ENCODE peak calls at places on chromosomes 5 and 9, in nine cellular contexts. K is frontal cortex; Q is RWPE1; R is GOT3; U is Daoy; N is activated T-cell treated with anti-CD3 and anti-CD28 coated beads, Interleukin-2, amount 50 U/mL, for 72 hours; E is T1000; I is stimulated activated CD4-positive, alpha-beta T cell treated with anti-CD3 and anti-CD28 coated beads, Interleukin-4, amount 100 ng/mL, for 4 hours; P is fibroblast of lung. F is an unnamed sample.

GRCh38 chr9:135343733-135344522 is 135.7 kb upstream of the PPP1R26 start:
- DNase-seq in K (peak; percentile 65), Q (peak; percentile 75), R (no peak), U (peak; percentile 70), N (peak; percentile 57), E (no peak), I (no peak), P (peak; percentile 4), F (no peak)

GRCh38 chr5:14242871-14243383 is 99.8 kb downstream of the TRIO start:
- DNase-seq in K (no peak), Q (no peak), R (no peak), U (no peak), N (no peak), E (no peak), I (no peak), P (no peak), F (no peak)

GRCh38 chr9:81535542-81536241 is 153.7 kb downstream of the TLE1 start:
- DNase-seq in K (no peak), Q (peak; percentile 79), R (no peak), U (peak; percentile 56), N (no peak), E (no peak), I (no peak), P (peak; percentile 84), F (no peak)

GRCh38 chr9:77488439-77489126 is 159.5 kb downstream of the GNA14 start:
- DNase-seq in K (no peak), Q (peak; percentile 30), R (no peak), U (no peak), N (no peak), E (no peak), I (no peak), P (no peak), F (no peak)

GRCh38 chr5:150317048-150318003 is 14.6 kb upstream of the ARSI start:
- DNase-seq in K (no peak), Q (peak; percentile 98), R (peak; percentile 92), U (peak; percentile 99), N (peak; percentile 19), E (peak; percentile 80), I (peak; percentile 5), P (peak; percentile 97), F (peak; percentile 77)

GRCh38 chr9:128921881-128922763 is 1.3 kb downstream of the PHYHD1 start:
- DNase-seq in K (no peak), Q (no peak), R (no peak), U (no peak), N (peak; percentile 27), E (no peak), I (no peak), P (peak; percentile 33), F (no peak)

GRCh38 chr5:43256261-43256966 is 56.8 kb downstream of the HMGCS1 start:
- DNase-seq in K (no peak), Q (no peak), R (no peak), U (no peak), N (no peak), E (no peak), I (no peak), P (no peak), F (no peak)

GRCh38 chr9:115034801-115035200 is 83.2 kb downstream of the TNC start:
- DNase-seq in K (no peak), Q (peak; percentile 74), R (no peak), U (peak; percentile 65), N (no peak), E (no peak), I (no peak), P (peak; percentile 96), F (peak; percentile 43)

GRCh38 chr5:127060470-127060985 is 12.8 kb downstream of the C5orf63 start:
- DNase-seq in K (no peak), Q (no peak), R (no peak), U (no peak), N (peak; percentile 8), E (no peak), I (no peak), P (peak; percentile 34), F (no peak)

GRCh38 chr5:83864652-83865051 is 144.0 kb upstream of the HAPLN1 start:
- DNase-seq in K (no peak), Q (no peak), R (no peak), U (no peak), N (no peak), E (no peak), I (no peak), P (no peak), F (no peak)

GRCh38 chr5:124873189-124873588 is 126.8 kb upstream of the ZNF608 start:
- DNase-seq in K (no peak), Q (no peak), R (no peak), U (no peak), N (no peak), E (no peak), I (no peak), P (peak; percentile 42), F (no peak)

GRCh38 chr5:54063817-54064216 is 246.6 kb downstream of the ARL15 start:
- DNase-seq in K (no peak), Q (no peak), R (no peak), U (no peak), N (no peak), E (no peak), I (no peak), P (peak; percentile 95), F (peak; percentile 40)

GRCh38 chr5:144390133-144390532 is 219.5 kb downstream of the KCTD16 start:
- DNase-seq in K (no peak), Q (peak; percentile 41), R (no peak), U (no peak), N (no peak), E (no peak), I (no peak), P (no peak), F (no peak)

GRCh38 chr9:98551511-98552286 is 157.0 kb downstream of the GABBR2 start:
- DNase-seq in K (no peak), Q (peak; percentile 63), R (no peak), U (peak; percentile 89), N (no peak), E (no peak), I (no peak), P (peak; percentile 99), F (no peak)

GRCh38 chr5:139210585-139210984 is 12.4 kb upstream of the SIL1 start:
- DNase-seq in K (no peak), Q (no peak), R (no peak), U (no peak), N (no peak), E (no peak), I (no peak), P (no peak), F (no peak)

GRCh38 chr9:96071245-96072124 is 196.0 kb downstream of the ERCC6L2 start:
- DNase-seq in K (no peak), Q (peak; percentile 66), R (no peak), U (peak; percentile 44), N (peak; percentile 28), E (no peak), I (no peak), P (peak; percentile 15), F (no peak)

GRCh38 chr9:27701664-27702063 is 128.4 kb upstream of the C9orf72 start:
- DNase-seq in K (no peak), Q (no peak), R (no peak), U (peak; percentile 86), N (no peak), E (no peak), I (no peak), P (peak; percentile 0), F (no peak)

GRCh38 chr5:127406326-127407121 is 110.9 kb upstream of the PRRC1 start:
- DNase-seq in K (no peak), Q (no peak), R (no peak), U (peak; percentile 32), N (no peak), E (no peak), I (no peak), P (no peak), F (no peak)

GRCh38 chr9:111527347-111527746 is 2.4 kb downstream of the ZNF483 start:
- DNase-seq in K (no peak), Q (no peak), R (no peak), U (no peak), N (peak; percentile 36), E (no peak), I (no peak), P (peak; percentile 14), F (no peak)

GRCh38 chr5:135295852-135296251 is 103.2 kb downstream of the MACROH2A1 start:
- DNase-seq in K (no peak), Q (no peak), R (no peak), U (no peak), N (no peak), E (no peak), I (no peak), P (no peak), F (no peak)

GRCh38 chr5:115069087-115069968 is 100.4 kb downstream of the TRIM36 start:
- DNase-seq in K (no peak), Q (peak; percentile 44), R (no peak), U (peak; percentile 27), N (peak; percentile 6), E (peak; percentile 15), I (no peak), P (peak; percentile 45), F (no peak)

GRCh38 chr5:172524573-172525021 is 70.3 kb upstream of the SH3PXD2B start:
- DNase-seq in K (no peak), Q (no peak), R (no peak), U (no peak), N (no peak), E (no peak), I (no peak), P (no peak), F (no peak)

GRCh38 chr9:79694676-79695400 is 123.1 kb downstream of the TLE4 start:
- DNase-seq in K (no peak), Q (no peak), R (no peak), U (peak; percentile 13), N (no peak), E (peak; percentile 39), I (no peak), P (peak; percentile 94), F (no peak)

GRCh38 chr9:126206099-126206498 is 120.5 kb upstream of the MVB12B start:
- DNase-seq in K (no peak), Q (no peak), R (no peak), U (no peak), N (no peak), E (no peak), I (no peak), P (no peak), F (no peak)

GRCh38 chr9:136437839-136438547 is 1.7 kb downstream of the INPP5E start:
- DNase-seq in K (no peak), Q (peak; percentile 43), R (no peak), U (no peak), N (no peak), E (no peak), I (no peak), P (no peak), F (no peak)

GRCh38 chr9:134488251-134488900 is 153.2 kb upstream of the COL5A1 start:
- DNase-seq in K (no peak), Q (no peak), R (no peak), U (no peak), N (no peak), E (peak; percentile 25), I (no peak), P (no peak), F (no peak)

GRCh38 chr5:43290726-43291125 is 22.5 kb downstream of the HMGCS1 start:
- DNase-seq in K (no peak), Q (no peak), R (no peak), U (no peak), N (no peak), E (no peak), I (no peak), P (peak; percentile 25), F (no peak)

GRCh38 chr5:1824109-1824821 is 23.1 kb downstream of the NDUFS6 start:
- DNase-seq in K (no peak), Q (no peak), R (no peak), U (no peak), N (no peak), E (no peak), I (no peak), P (no peak), F (no peak)

GRCh38 chr5:143105216-143105905 is 298.1 kb downstream of the NR3C1 start:
- DNase-seq in K (no peak), Q (no peak), R (no peak), U (no peak), N (no peak), E (no peak), I (no peak), P (no peak), F (no peak)

GRCh38 chr5:177366528-177367322 is 9.0 kb downstream of the RGS14 start:
- DNase-seq in K (peak; percentile 76), Q (peak; percentile 58), R (no peak), U (peak; percentile 78), N (no peak), E (no peak), I (no peak), P (peak; percentile 75), F (no peak)

GRCh38 chr5:97224112-97224750 is 41.2 kb upstream of the RIOK2 start:
- DNase-seq in K (no peak), Q (no peak), R (no peak), U (no peak), N (no peak), E (no peak), I (no peak), P (peak; percentile 69), F (peak; percentile 1)